ENCODE peak calls at places on chromosome 15, in five cellular contexts. K, B, F, T and R are unnamed samples.

GRCh38 chr15:58454950-58455401 is 23.2 kb downstream of the LIPC start:
- DNase-seq in F (no peak), K (no peak), B (no peak), T (no peak), R (no peak)

GRCh38 chr15:29538110-29538509 is 268.5 kb upstream of the NSMCE3 start:
- DNase-seq in K (no peak), T (no peak), F (peak), B (no peak), R (no peak)

GRCh38 chr15:78450285-78450858 is 12.4 kb downstream of the IREB2 start:
- DNase-seq in F (no peak), B (no peak), K (no peak), T (no peak), R (no peak)

GRCh38 chr15:93895976-93896770 is 335.2 kb upstream of the MCTP2 start:
- DNase-seq in F (no peak), B (no peak), K (no peak), T (no peak), R (no peak)

GRCh38 chr15:89197503-89197971 is 23.8 kb downstream of the RLBP1 start:
- DNase-seq in T (peak), B (no peak), F (peak), K (no peak), R (no peak)

GRCh38 chr15:64264511-64264910 is 91.5 kb downstream of the CSNK1G1 start:
- DNase-seq in K (no peak), T (no peak), B (no peak), F (no peak), R (no peak)

GRCh38 chr15:40939909-40940801 is 11.0 kb downstream of the DLL4 start:
- DNase-seq in T (no peak), K (no peak), F (no peak), B (no peak), R (no peak)

GRCh38 chr15:87038404-87038803 is 958.7 kb downstream of the AGBL1 start:
- DNase-seq in B (no peak), T (no peak), F (no peak), K (no peak), R (no peak)

GRCh38 chr15:83210619-83211018 is 3.0 kb upstream of the HDGFL3 start:
- DNase-seq in K (peak), F (peak), B (peak), T (no peak), R (peak)

GRCh38 chr15:62994975-62995730 is 47.4 kb upstream of the TPM1 start:
- DNase-seq in B (peak), T (no peak), F (no peak), K (no peak), R (no peak)

GRCh38 chr15:60395276-60396011 is 2.3 kb downstream of the ANXA2 start:
- DNase-seq in T (no peak), F (no peak), K (no peak), B (no peak), R (peak)

GRCh38 chr15:28919679-28920655 is 34.2 kb downstream of the APBA2 start:
- DNase-seq in T (no peak), F (no peak), K (no peak), B (no peak), R (no peak)

GRCh38 chr15:61762682-61763081 is 297.6 kb downstream of the VPS13C start:
- DNase-seq in T (no peak), B (no peak), F (no peak), K (no peak), R (no peak)

GRCh38 chr15:100968043-100968966 is 49.1 kb downstream of the LRRK1 start:
- DNase-seq in T (no peak), B (peak), F (no peak), K (peak), R (peak)

GRCh38 chr15:55861115-55861514 is 118.2 kb upstream of the PRTG start:
- DNase-seq in T (no peak), F (no peak), B (no peak), K (no peak), R (no peak)

GRCh38 chr15:51135276-51135675 is 40.6 kb upstream of the TNFAIP8L3 start:
- DNase-seq in K (peak), T (no peak), B (peak), F (no peak), R (no peak)

GRCh38 chr15:75782926-75783325 is 60.3 kb upstream of the UBE2Q2 start:
- DNase-seq in T (no peak), F (no peak), K (no peak), B (no peak), R (no peak)

GRCh38 chr15:88456733-88457132 is 10.5 kb downstream of the MRPL46 start:
- DNase-seq in K (no peak), F (no peak), T (no peak), B (no peak), R (no peak)

GRCh38 chr15:35443376-35443775 is 102.6 kb downstream of the DPH6 start:
- DNase-seq in B (no peak), T (no peak), F (no peak), K (no peak), R (no peak)

DNA sequence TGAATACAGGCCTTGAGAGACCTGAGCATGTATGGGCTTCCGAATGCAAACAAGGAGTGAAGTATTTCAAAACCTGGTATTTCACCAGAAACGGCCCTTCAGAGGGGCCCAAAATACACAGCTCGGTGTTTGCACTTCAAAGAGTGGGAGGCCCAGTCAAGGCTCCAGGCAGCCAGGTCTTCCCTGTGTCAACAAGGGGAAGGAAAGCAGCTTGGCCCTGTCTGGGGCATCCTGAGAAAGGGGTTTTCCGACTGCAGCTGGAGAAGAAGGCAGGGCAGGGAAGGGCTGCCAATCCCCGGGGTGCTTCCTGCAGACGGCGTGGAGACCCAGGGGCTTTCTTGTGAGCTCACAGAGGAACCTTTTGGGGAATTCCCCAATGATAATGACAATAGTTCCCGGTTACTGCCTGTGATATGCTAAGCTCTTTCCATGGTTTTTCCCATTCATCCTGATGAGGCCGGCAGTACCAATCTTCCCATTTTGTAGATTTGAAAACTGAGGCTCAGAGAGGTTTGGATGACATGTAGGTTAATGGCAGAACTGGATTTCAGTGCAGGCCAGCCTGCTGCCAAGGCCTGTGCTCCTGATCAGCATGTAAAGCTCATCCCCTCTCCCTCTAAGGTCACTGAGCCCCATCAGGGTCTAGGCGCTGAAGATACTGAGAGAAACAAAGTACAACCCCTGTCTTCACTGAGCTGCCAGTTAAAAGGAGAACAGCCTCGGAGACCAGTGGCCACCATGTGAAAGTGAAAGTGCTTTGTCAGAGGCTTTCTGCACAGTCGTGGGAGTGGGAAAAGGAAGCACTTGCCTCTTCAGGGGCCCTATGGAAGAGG is 43.0 kb upstream of the TLE3 start:
- DNase-seq in T (no peak), K (no peak), B (peak), F (peak), R (peak)
- H3K4me3 ChIP-seq in T (no peak), K (no peak), B (no peak), F (peak), R (no peak)

DNA sequence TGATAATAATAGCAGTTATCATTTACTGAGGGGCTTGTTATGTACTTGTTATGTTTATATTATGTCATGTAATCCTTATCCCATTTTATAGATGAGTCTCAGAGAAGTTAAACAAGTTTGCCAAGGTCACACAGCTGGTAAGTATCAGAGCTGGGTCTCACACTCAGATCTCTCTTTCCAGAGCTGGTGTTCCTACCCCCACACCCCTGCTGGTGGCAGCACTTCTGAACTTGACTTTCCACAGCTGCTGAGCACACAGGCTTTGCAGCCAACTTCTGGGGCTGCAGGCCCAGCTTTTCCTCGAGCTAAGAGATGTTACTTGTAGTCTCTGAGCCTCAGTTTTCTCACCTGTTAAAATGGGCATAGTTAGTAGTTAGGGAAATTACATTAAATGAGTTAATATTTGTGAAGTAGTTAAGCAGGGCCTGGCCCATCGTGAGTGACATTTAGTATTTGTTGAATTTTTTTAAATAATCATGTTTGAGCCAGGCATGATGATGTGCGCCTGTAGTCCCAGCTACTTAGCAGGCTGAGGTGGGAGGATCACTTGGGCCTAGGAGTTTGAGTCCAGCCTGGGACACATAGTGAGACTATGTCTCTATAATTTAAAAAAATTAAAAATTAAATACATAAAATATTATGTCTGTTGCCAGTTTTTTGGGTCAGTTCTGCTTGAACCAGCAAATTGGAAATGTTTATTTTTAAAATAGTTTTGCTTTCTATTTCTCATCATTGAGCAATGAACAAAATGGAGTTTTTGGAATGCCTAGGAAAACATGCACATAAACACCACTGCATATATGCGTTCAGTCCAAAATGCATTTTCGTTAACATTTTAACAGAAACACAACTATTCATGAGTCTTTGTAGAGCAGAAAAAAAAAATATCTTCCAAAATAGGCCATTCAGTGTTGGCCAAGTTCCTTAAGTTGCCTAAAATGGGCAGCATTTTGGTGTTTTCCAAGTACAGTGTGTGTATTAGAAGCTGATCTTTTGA is 87.3 kb downstream of the SMAD6 start:
- DNase-seq in T (peak), K (no peak), F (peak), B (peak), R (peak)
- TF ChIP-seq CTCF in T (no peak), K (peak), F (peak), B (peak), R (peak)

GRCh38 chr15:80989110-80989517 is 505 bp downstream of the MESD start:
- DNase-seq in K (no peak), F (peak), B (no peak), T (no peak), R (no peak)

GRCh38 chr15:80986487-80986886 is 3.1 kb downstream of the MESD start:
- DNase-seq in B (no peak), T (no peak), F (no peak), K (no peak), R (no peak)

GRCh38 chr15:80985976-80986375 is 3.6 kb downstream of the MESD start:
- DNase-seq in K (no peak), B (no peak), T (no peak), F (no peak), R (no peak)

GRCh38 chr15:80989518-80990478 is at the start of gene MESD:
- DNase-seq in B (peak), K (peak), T (peak), F (peak), R (peak)

GRCh38 chr15:80988148-80988796 is 1.3 kb downstream of the MESD start:
- DNase-seq in K (no peak), B (peak), T (no peak), F (no peak), R (no peak)
- H3K4me3 ChIP-seq in K (peak), B (peak), T (no peak), F (peak), R (peak)

DNA sequence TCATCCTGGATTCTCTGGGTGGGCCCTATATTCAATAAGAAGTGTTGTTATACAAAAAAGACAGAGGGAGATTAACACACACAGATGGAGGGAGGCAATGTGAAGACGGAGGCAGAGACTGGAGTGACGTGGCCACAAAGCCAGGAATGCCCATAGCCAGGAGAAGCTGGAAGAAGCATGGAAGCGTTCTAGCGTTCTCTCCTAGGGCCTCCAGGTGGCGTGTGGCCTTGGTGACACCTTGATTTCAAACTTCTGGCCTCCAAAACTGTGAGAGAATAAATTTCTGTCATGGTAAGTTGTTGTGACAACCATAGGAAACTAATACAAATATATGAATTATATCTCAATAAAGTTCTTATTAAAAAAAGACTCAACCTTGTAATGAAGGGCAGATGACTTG is 21.3 kb downstream of the THBS1 start:
- DNase-seq in F (no peak), B (no peak), T (no peak), K (no peak), R (no peak)
- TF ChIP-seq CTCF in F (no peak), B (no peak), T (no peak), K (no peak), R (peak)